ENCODE peak calls at places on chromosomes 1 and 21, in seven cellular contexts. N is T-helper 1 cell, D is ACHN, M is mesenchymal stem cell, Y is uterus, A is hypothalamus, G is sciatic nerve. Z is an unnamed sample.

GRCh38 chr1:154968731-154969130 is 1.8 kb downstream of the SHC1 start:
- DNase-seq in G (no peak), A (no peak), M (no peak), D (no peak), N (no peak), Y (no peak), Z (no peak)

GRCh38 chr1:27009601-27010197 is 3.0 kb downstream of the TENT5B start:
- DNase-seq in N (no peak), A (no peak), Y (no peak), D (no peak), G (no peak), M (peak), Z (no peak)

GRCh38 chr1:215605011-215605621 is 38.0 kb downstream of the KCTD3 start:
- DNase-seq in Y (no peak), G (no peak), M (no peak), D (no peak), A (no peak), N (no peak), Z (no peak)

GRCh38 chr21:39703578-39703977 is 41.4 kb upstream of the IGSF5 start:
- DNase-seq in A (no peak), Y (no peak), N (no peak), D (no peak), M (no peak), G (no peak), Z (no peak)

GRCh38 chr1:204475651-204476432 is 18.8 kb downstream of the PIK3C2B start:
- DNase-seq in Y (no peak), D (no peak), M (no peak), G (no peak), N (no peak), A (no peak), Z (no peak)

GRCh38 chr1:153617677-153618076 is 1.6 kb upstream of the S100A14 start:
- DNase-seq in G (peak), A (no peak), N (no peak), Y (peak), D (peak), M (peak), Z (no peak)

GRCh38 chr1:108962681-108963051 is 618 bp downstream of the CLCC1 start:
- DNase-seq in Y (peak), D (peak), N (peak), A (no peak), M (no peak), G (no peak), Z (no peak)

GRCh38 chr1:11473635-11474034 is 5.3 kb upstream of the DISP3 start:
- DNase-seq in D (peak), M (peak), A (no peak), N (no peak), G (no peak), Y (no peak), Z (no peak)

GRCh38 chr1:110436635-110437034 is 14.3 kb upstream of the PROK1 start:
- DNase-seq in D (no peak), M (peak), G (no peak), Y (no peak), A (no peak), N (no peak), Z (no peak)

GRCh38 chr1:165525708-165526107 is 18.1 kb upstream of the LRRC52 start:
- DNase-seq in M (no peak), N (no peak), Y (no peak), A (no peak), D (no peak), G (no peak), Z (no peak)

GRCh38 chr1:214518387-214518786 is 33.0 kb downstream of the PTPN14 start:
- DNase-seq in Y (no peak), N (no peak), A (no peak), D (no peak), M (no peak), G (no peak), Z (no peak)

GRCh38 chr1:222817529-222817928 is 2.7 kb downstream of the DISP1 start:
- DNase-seq in N (no peak), G (no peak), Y (no peak), M (peak), A (no peak), D (peak), Z (no peak)